ENCODE peak calls at places on chromosomes 11 and 22, in five cellular contexts. X is stimulated activated CD4-positive, alpha-beta T cell treated with anti-CD3 and anti-CD28 coated beads, Interleukin-4, amount 100 ng/mL, for 48 hours; A is AG10803; D is left ventricle myocardium inferior; T is breast epithelium. F is an unnamed sample.

GRCh38 chr11:64477675-64478074 is 113.3 kb upstream of the SLC22A12 start:
- DNase-seq in X (no peak), D (no peak), T (no peak), A (no peak), F (no peak)

GRCh38 chr11:134027671-134028070 is 41.2 kb upstream of the JAM3 start:
- DNase-seq in X (no peak), D (no peak), A (no peak), T (no peak), F (no peak)

GRCh38 chr22:45504703-45505341 is 2.1 kb downstream of the FBLN1 start:
- DNase-seq in T (no peak), D (peak; percentile 73), X (no peak), A (peak; percentile 50), F (no peak)

GRCh38 chr11:45144126-45145082 is 2.0 kb upstream of the PRDM11 start:
- DNase-seq in X (no peak), A (no peak), D (no peak), T (no peak), F (no peak)

GRCh38 chr11:68282141-68282860 is 10.5 kb upstream of the C11orf24 start:
- DNase-seq in X (peak; percentile 34), D (no peak), T (no peak), A (no peak), F (no peak)

GRCh38 chr11:97965849-97966646 is 1054.7 kb upstream of the CNTN5 start:
- DNase-seq in A (peak; percentile 87), X (no peak), D (no peak), T (no peak), F (no peak)

GRCh38 chr22:42074153-42074750 is at the start of gene PHETA2:
- DNase-seq in X (peak; percentile 32), T (peak; percentile 42), A (peak; percentile 60), D (peak; percentile 57), F (no peak)

GRCh38 chr11:26649884-26650283 is 72.0 kb downstream of the SLC5A12 start:
- DNase-seq in D (no peak), A (peak; percentile 69), T (peak; percentile 39), X (no peak), F (peak; percentile 8)

GRCh38 chr11:27757953-27758352 is 57.7 kb upstream of the BDNF start:
- DNase-seq in X (no peak), D (no peak), A (peak; percentile 87), T (no peak), F (no peak)

GRCh38 chr11:131656839-131657211 is 286.4 kb downstream of the NTM start:
- DNase-seq in D (no peak), X (no peak), T (no peak), A (no peak), F (no peak)

GRCh38 chr22:50665212-50665611 is 7.4 kb upstream of the SHANK3 start:
- DNase-seq in A (no peak), D (no peak), T (no peak), X (no peak), F (no peak)

GRCh38 chr11:121067453-121067852 is 33.6 kb upstream of the TECTA start:
- DNase-seq in D (no peak), A (no peak), T (no peak), X (no peak), F (no peak)

GRCh38 chr11:14894657-14895598 is 2.9 kb upstream of the CYP2R1 start:
- DNase-seq in T (no peak), D (peak; percentile 30), X (no peak), A (peak; percentile 78), F (no peak)

F was measured in NCI-H1930.